ENCODE peak calls at places on chromosomes 5 and 9, in seven cellular contexts. C, J, Y, R, Z, L and V are unnamed samples.

GRCh38 chr5:172156541-172156994 is 31.5 kb downstream of the STK10 start:
- DNase-seq in C (no peak), J (peak), Y (no peak), R (no peak), Z (no peak), L (no peak), V (no peak)

GRCh38 chr5:32304622-32305021 is 8.1 kb downstream of the MTMR12 start:
- DNase-seq in C (no peak), J (no peak), Y (no peak), R (no peak), Z (no peak), L (no peak), V (no peak)

GRCh38 chr9:121107041-121107440 is 32.3 kb downstream of the CNTRL start:
- DNase-seq in C (no peak), J (no peak), Y (no peak), R (no peak), Z (no peak), L (no peak), V (no peak)

GRCh38 chr9:108565651-108566378 is 290.0 kb downstream of the ACTL7B start:
- DNase-seq in C (peak), J (no peak), Y (no peak), R (peak), Z (peak), L (peak), V (peak)

GRCh38 chr5:173327084-173327947 is 898 bp downstream of the STC2 start:
- DNase-seq in C (peak), J (no peak), Y (no peak), R (no peak), Z (no peak), L (no peak), V (no peak)

GRCh38 chr9:84278131-84278530 is 62.4 kb downstream of the SLC28A3 start:
- DNase-seq in C (no peak), J (no peak), Y (no peak), R (no peak), Z (no peak), L (no peak), V (no peak)

GRCh38 chr5:140550147-140551079 is 3.0 kb downstream of the EIF4EBP3 start:
- DNase-seq in C (no peak), J (no peak), Y (no peak), R (no peak), Z (no peak), L (peak), V (peak)

GRCh38 chr5:55418994-55419991 is 111.5 kb downstream of the MTREX start:
- DNase-seq in C (no peak), J (no peak), Y (no peak), R (no peak), Z (no peak), L (no peak), V (no peak)

GRCh38 chr9:131781069-131781468 is 41.2 kb upstream of the RAPGEF1 start:
- DNase-seq in C (no peak), J (no peak), Y (no peak), R (no peak), Z (no peak), L (no peak), V (no peak)

GRCh38 chr5:80987078-80987766 is 27.1 kb downstream of the RASGRF2 start:
- DNase-seq in C (no peak), J (no peak), Y (no peak), R (no peak), Z (no peak), L (no peak), V (no peak)

GRCh38 chr5:133387091-133387490 is 225.2 kb downstream of the FSTL4 start:
- DNase-seq in C (no peak), J (peak), Y (no peak), R (no peak), Z (no peak), L (peak), V (peak)

GRCh38 chr9:106478312-106479099 is 384.5 kb upstream of the ZNF462 start:
- DNase-seq in C (no peak), J (no peak), Y (no peak), R (no peak), Z (no peak), L (no peak), V (no peak)

GRCh38 chr9:34454571-34455065 is 3.8 kb downstream of the FAM219A start:
- DNase-seq in C (no peak), J (no peak), Y (no peak), R (no peak), Z (no peak), L (no peak), V (no peak)

GRCh38 chr9:784202-784601 is 57.3 kb upstream of the DMRT1 start:
- DNase-seq in C (no peak), J (no peak), Y (no peak), R (no peak), Z (no peak), L (no peak), V (no peak)

GRCh38 chr9:135137398-135137832 is 49.9 kb downstream of the OLFM1 start:
- DNase-seq in C (no peak), J (no peak), Y (no peak), R (no peak), Z (no peak), L (no peak), V (no peak)

GRCh38 chr5:58462623-58463230 is 2.8 kb upstream of the PLK2 start:
- DNase-seq in C (no peak), J (no peak), Y (no peak), R (no peak), Z (no peak), L (peak), V (no peak)

GRCh38 chr5:14397717-14398116 is 183.9 kb upstream of the OTULINL start:
- DNase-seq in C (no peak), J (no peak), Y (no peak), R (no peak), Z (no peak), L (peak), V (no peak)

GRCh38 chr5:177598477-177598876 is 1.5 kb upstream of the B4GALT7 start:
- DNase-seq in C (no peak), J (no peak), Y (no peak), R (no peak), Z (no peak), L (no peak), V (peak)

GRCh38 chr9:128624566-128624965 is 32.1 kb downstream of the DYNC2I2 start:
- DNase-seq in C (no peak), J (no peak), Y (no peak), R (no peak), Z (no peak), L (peak), V (no peak)

GRCh38 chr9:88197016-88197415 is 58.7 kb upstream of the SPATA31C2 start:
- DNase-seq in C (no peak), J (no peak), Y (no peak), R (no peak), Z (no peak), L (no peak), V (no peak)

GRCh38 chr5:10556893-10557746 is 6.8 kb upstream of the ANKRD33B start:
- DNase-seq in C (no peak), J (no peak), Y (no peak), R (no peak), Z (no peak), L (no peak), V (peak)

GRCh38 chr5:73374520-73375235 is 73.9 kb downstream of the FOXD1 start:
- DNase-seq in C (no peak), J (no peak), Y (no peak), R (no peak), Z (no peak), L (no peak), V (no peak)

GRCh38 chr5:145130996-145131395 is 704.1 kb downstream of the PRELID2 start:
- DNase-seq in C (no peak), J (no peak), Y (no peak), R (no peak), Z (no peak), L (no peak), V (no peak)

GRCh38 chr5:1163879-1164278 is 37.5 kb upstream of the SLC6A19 start:
- DNase-seq in C (no peak), J (no peak), Y (no peak), R (no peak), Z (no peak), L (no peak), V (no peak)

GRCh38 chr5:59151162-59151889 is 568.5 kb downstream of the RAB3C start:
- DNase-seq in C (no peak), J (no peak), Y (no peak), R (no peak), Z (no peak), L (no peak), V (no peak)

GRCh38 chr5:41214199-41214598 is 867 bp upstream of the C6 start:
- DNase-seq in C (no peak), J (no peak), Y (no peak), R (no peak), Z (no peak), L (no peak), V (no peak)

DNA sequence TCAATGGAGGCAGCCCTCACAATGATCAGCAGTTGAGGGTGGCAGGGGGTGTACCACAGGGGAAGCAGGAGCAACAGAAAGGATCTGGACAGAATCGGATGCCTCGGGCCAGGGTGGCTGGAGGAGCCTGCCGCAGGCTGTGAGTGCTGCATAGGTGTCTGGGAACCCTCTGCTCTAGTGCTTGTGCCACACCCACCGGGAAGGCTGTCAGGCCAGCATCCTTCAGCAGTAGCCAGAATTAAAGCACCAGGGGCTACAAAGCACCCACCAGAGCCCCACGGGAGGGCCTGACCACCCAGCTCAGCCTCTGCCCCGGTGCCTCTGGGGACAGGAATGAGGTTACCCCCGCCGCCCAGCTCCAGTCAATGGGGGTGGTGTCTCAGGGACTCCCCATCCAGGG is 49.0 kb downstream of the ARHGEF37 start:
- DNase-seq in C (no peak), J (peak), Y (no peak), R (no peak), Z (no peak), L (no peak), V (peak)
- TF ChIP-seq POLR2A in C (no peak), J (no peak), Y (no peak), R (no peak), Z (no peak), L (no peak), V (no peak)

GRCh38 chr9:68720656-68721313 is 15.7 kb downstream of the PIP5K1B start:
- DNase-seq in C (no peak), J (no peak), Y (no peak), R (no peak), Z (no peak), L (no peak), V (no peak)
- TF ChIP-seq POLR2AphosphoS5 in C (no peak), J (no peak), Y (no peak), R (no peak), Z (no peak), L (no peak), V (no peak)

DNA sequence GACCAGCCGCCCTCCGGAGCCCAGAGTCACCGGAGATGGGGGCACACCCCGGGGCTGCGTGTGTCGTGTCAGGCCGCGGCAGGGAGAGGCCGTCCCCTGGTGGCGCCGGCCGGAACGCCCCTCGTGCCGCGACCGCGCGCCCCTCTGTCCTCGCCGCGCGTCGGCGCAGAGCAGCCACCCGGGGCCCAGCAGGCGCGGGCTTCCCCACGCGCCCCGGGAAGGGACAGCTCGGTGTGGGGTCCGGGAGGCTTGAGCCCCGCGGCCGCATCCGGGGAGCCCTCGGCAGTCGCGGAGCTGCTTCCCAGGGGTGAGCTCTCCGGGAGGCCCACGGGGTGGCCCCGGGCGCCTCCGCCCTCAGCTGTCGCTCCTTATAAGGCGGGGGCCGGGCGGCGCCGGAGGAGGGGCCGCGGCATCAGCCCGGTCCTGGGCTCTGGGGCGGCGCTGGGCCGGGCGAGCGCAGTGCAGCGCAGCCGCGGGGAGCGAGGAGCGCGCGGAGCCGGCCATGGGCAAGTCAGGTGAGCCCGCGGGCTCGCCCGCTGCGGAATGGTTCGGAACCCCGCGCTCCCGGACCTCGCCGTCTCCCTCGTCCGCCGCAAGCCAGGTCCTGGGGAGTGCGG is at the start of gene GLIPR2:
- DNase-seq in C (peak), J (peak), Y (peak), R (no peak), Z (no peak), L (peak), V (peak)
- TF ChIP-seq POLR2A in C (no peak), J (peak), Y (peak), R (peak), Z (peak), L (peak), V (peak)

GRCh38 chr5:143311428-143311827 is 92.1 kb downstream of the NR3C1 start:
- DNase-seq in C (no peak), J (no peak), Y (no peak), R (no peak), Z (no peak), L (no peak), V (no peak)
- TF ChIP-seq POLR2AphosphoS5 in C (no peak), J (no peak), Y (no peak), R (no peak), Z (no peak), L (no peak), V (no peak)

GRCh38 chr9:93058357-93059096 is at the start of gene SUSD3:
- DNase-seq in C (peak), J (peak), Y (peak), R (peak), Z (peak), L (peak), V (peak)
- TF ChIP-seq POLR2A in C (no peak), J (no peak), Y (peak), R (peak), Z (peak), L (no peak), V (no peak)

GRCh38 chr9:110252509-110253139 is 3.7 kb downstream of the TXN start:
- DNase-seq in C (no peak), J (no peak), Y (no peak), R (no peak), Z (no peak), L (no peak), V (no peak)
- TF ChIP-seq POLR2AphosphoS5 in C (no peak), J (no peak), Y (no peak), R (no peak), Z (no peak), L (no peak), V (no peak)

DNA sequence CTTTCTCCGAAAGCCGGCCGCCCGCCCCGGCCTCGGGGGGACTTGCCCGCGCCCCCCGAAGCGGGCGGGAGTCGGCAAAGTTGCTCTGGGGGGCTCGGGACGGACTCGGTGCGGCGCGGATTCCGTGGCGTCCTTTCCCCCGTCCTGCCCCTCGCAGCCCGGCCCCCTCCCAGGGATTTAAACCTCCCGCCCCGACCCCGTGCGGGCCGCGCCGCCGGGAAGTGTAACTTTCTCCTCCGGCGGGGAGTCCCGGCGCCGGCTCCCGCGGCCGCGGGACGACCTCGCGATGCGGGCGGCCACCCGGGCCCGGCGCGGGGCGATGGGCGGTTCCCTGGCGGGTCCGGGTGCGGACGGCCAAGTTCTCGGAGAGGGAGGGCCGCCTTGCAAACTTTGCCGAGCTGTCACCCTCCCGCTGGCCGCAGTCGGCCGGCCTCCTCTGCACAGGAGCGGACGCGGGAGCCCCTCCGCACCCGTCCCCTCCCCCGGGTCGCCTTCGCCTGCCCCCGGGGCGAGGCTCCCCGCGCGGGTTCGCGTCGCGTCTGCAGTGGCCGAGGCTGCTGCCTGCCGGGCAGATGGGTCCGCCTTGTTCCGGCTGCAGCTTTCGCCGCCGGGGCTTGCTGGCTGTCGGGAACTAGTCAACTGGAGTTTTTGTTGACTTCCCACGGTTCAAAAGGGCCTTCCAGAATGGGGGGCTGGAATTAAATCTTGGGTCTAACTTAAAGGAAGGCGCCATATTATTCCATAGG is 765 bp downstream of the PBX3 start:
- DNase-seq in C (peak), J (peak), Y (peak), R (no peak), Z (no peak), L (peak), V (peak)
- TF ChIP-seq POLR2A in C (no peak), J (no peak), Y (peak), R (peak), Z (peak), L (no peak), V (no peak)

GRCh38 chr9:111979561-111979960 is 82.9 kb downstream of the UGCG start:
- DNase-seq in C (no peak), J (no peak), Y (no peak), R (no peak), Z (no peak), L (no peak), V (no peak)

GRCh38 chr9:111978616-111979015 is 82.0 kb downstream of the UGCG start:
- DNase-seq in C (no peak), J (no peak), Y (no peak), R (no peak), Z (no peak), L (no peak), V (no peak)

GRCh38 chr9:111984075-111984802 is 87.6 kb downstream of the UGCG start:
- DNase-seq in C (no peak), J (peak), Y (no peak), R (no peak), Z (no peak), L (no peak), V (no peak)

GRCh38 chr9:111983484-111983908 is 86.9 kb downstream of the UGCG start:
- DNase-seq in C (peak), J (peak), Y (peak), R (no peak), Z (peak), L (no peak), V (no peak)

GRCh38 chr9:111980398-111980797 is 83.8 kb downstream of the UGCG start:
- DNase-seq in C (no peak), J (no peak), Y (no peak), R (no peak), Z (no peak), L (no peak), V (no peak)
- TF ChIP-seq POLR2AphosphoS5 in C (no peak), J (no peak), Y (no peak), R (no peak), Z (no peak), L (no peak), V (no peak)